ENCODE peak calls at places on chromosomes 11 and 22, in four cellular contexts. One of them, this sample, is unnamed.

GRCh38 chr11:20110908-20111669 is 49.2 kb downstream of the DBX1 start:
- DNase-seq in NCI-H1694: peak
- DNase-seq in fibroblast of lung: peak
- DNase-seq in midbrain: no peak
- DNase-seq in this sample: peak

GRCh38 chr11:111680486-111681175 is 78.4 kb downstream of the SIK2 start:
- DNase-seq in NCI-H1694: no peak
- DNase-seq in fibroblast of lung: no peak
- DNase-seq in midbrain: no peak
- DNase-seq in this sample: no peak

GRCh38 chr11:68189082-68189481 is 24.0 kb downstream of the KMT5B start:
- DNase-seq in NCI-H1694: no peak
- DNase-seq in fibroblast of lung: no peak
- DNase-seq in midbrain: no peak
- DNase-seq in this sample: no peak

GRCh38 chr11:63667993-63668392 is 3.2 kb downstream of the ATL3 start:
- DNase-seq in NCI-H1694: no peak
- DNase-seq in fibroblast of lung: peak
- DNase-seq in midbrain: no peak
- DNase-seq in this sample: no peak

GRCh38 chr22:48827228-48827810 is 1000.4 kb downstream of the BRD1 start:
- DNase-seq in NCI-H1694: no peak
- DNase-seq in fibroblast of lung: peak
- DNase-seq in midbrain: no peak
- DNase-seq in this sample: peak

GRCh38 chr22:20389288-20389687 is 4.7 kb upstream of the ZNF74 start:
- DNase-seq in NCI-H1694: no peak
- DNase-seq in fibroblast of lung: no peak
- DNase-seq in midbrain: no peak
- DNase-seq in this sample: no peak

GRCh38 chr11:61082931-61083531 is 19.3 kb upstream of the CD5 start:
- DNase-seq in NCI-H1694: no peak
- DNase-seq in fibroblast of lung: no peak
- DNase-seq in midbrain: no peak
- DNase-seq in this sample: no peak

GRCh38 chr22:38733329-38734202 is 22.2 kb downstream of the SUN2 start:
- DNase-seq in NCI-H1694: peak
- DNase-seq in fibroblast of lung: peak
- DNase-seq in midbrain: peak
- DNase-seq in this sample: peak

GRCh38 chr11:6693342-6694228 is 10.4 kb upstream of the MRPL17 start:
- DNase-seq in NCI-H1694: no peak
- DNase-seq in fibroblast of lung: peak
- DNase-seq in midbrain: no peak
- DNase-seq in this sample: no peak

GRCh38 chr22:20011123-20011992 is 5.3 kb downstream of the ARVCF start:
- DNase-seq in NCI-H1694: no peak
- DNase-seq in fibroblast of lung: no peak
- DNase-seq in midbrain: no peak
- DNase-seq in this sample: no peak

GRCh38 chr11:79352304-79352703 is 88.5 kb downstream of the TENM4 start:
- DNase-seq in NCI-H1694: no peak
- DNase-seq in fibroblast of lung: no peak
- DNase-seq in midbrain: no peak
- DNase-seq in this sample: peak

GRCh38 chr11:8711895-8712442 is 29.4 kb downstream of the RPL27A start:
- DNase-seq in NCI-H1694: no peak
- DNase-seq in fibroblast of lung: no peak
- DNase-seq in midbrain: no peak
- DNase-seq in this sample: no peak

GRCh38 chr11:34166806-34167740 is 61.6 kb downstream of the NAT10 start:
- DNase-seq in NCI-H1694: no peak
- DNase-seq in fibroblast of lung: no peak
- DNase-seq in midbrain: no peak
- DNase-seq in this sample: no peak

GRCh38 chr11:74437441-74437840 is 29.9 kb downstream of the KCNE3 start:
- DNase-seq in NCI-H1694: no peak
- DNase-seq in fibroblast of lung: peak
- DNase-seq in midbrain: no peak
- DNase-seq in this sample: no peak

GRCh38 chr22:35341090-35341874 is 39.6 kb upstream of the HMOX1 start:
- DNase-seq in NCI-H1694: no peak
- DNase-seq in fibroblast of lung: no peak
- DNase-seq in midbrain: no peak
- DNase-seq in this sample: no peak

GRCh38 chr22:23837911-23838685 is 708 bp downstream of the DERL3 start:
- DNase-seq in NCI-H1694: no peak
- DNase-seq in fibroblast of lung: no peak
- DNase-seq in midbrain: no peak
- DNase-seq in this sample: no peak

GRCh38 chr11:2569731-2570210 is 125.0 kb downstream of the KCNQ1 start:
- DNase-seq in NCI-H1694: no peak
- DNase-seq in fibroblast of lung: no peak
- DNase-seq in midbrain: no peak
- DNase-seq in this sample: no peak

GRCh38 chr22:40107244-40107643 is 70.5 kb upstream of the TNRC6B start:
- DNase-seq in NCI-H1694: no peak
- DNase-seq in fibroblast of lung: no peak
- DNase-seq in midbrain: no peak
- DNase-seq in this sample: no peak

GRCh38 chr11:32225491-32226285 is 134.8 kb downstream of the RCN1 start:
- DNase-seq in NCI-H1694: no peak
- DNase-seq in fibroblast of lung: no peak
- DNase-seq in midbrain: no peak
- DNase-seq in this sample: no peak

GRCh38 chr11:8257003-8257664 is 6.5 kb downstream of the LMO1 start:
- DNase-seq in NCI-H1694: peak
- DNase-seq in fibroblast of lung: no peak
- DNase-seq in midbrain: peak
- DNase-seq in this sample: no peak

This sample was measured in left kidney.